ENCODE peak calls at places on chromosomes 3 and 15, in ten cellular contexts. L is fibroblast of pulmonary artery; J is GM12878; I is left ventricle myocardium inferior; G is endodermal cell; T is CD4-positive, alpha-beta memory T cell; M is heart left ventricle; W is OCI-LY7; E is mucosa of descending colon; O is HL-60. V is an unnamed sample.
A peak's percentile ranks its signal among the peaks of the same experiment; 100 is the strongest.

GRCh38 chr3:113234688-113235260 is 23.4 kb downstream of the BOC start:
- DNase-seq in T (no peak), E (no peak), W (no peak), L (peak; percentile 24), M (no peak), O (no peak), I (no peak), J (no peak), G (no peak), V (no peak)

GRCh38 chr3:171967137-171967783 is 72.1 kb upstream of the FNDC3B start:
- DNase-seq in G (no peak), J (no peak), W (no peak), E (no peak), I (no peak), T (no peak), L (peak; percentile 88), O (peak; percentile 77), M (no peak), V (peak; percentile 91)

GRCh38 chr15:51322622-51323296 is 15.6 kb downstream of the CYP19A1 start:
- DNase-seq in M (no peak), W (no peak), O (peak; percentile 87), L (peak; percentile 68), I (peak; percentile 58), T (no peak), J (no peak), E (no peak), G (no peak), V (peak; percentile 69)

GRCh38 chr3:186277268-186277909 is 84.6 kb downstream of the DGKG start:
- DNase-seq in O (no peak), L (peak; percentile 79), W (no peak), T (no peak), J (no peak), G (peak; percentile 66), I (no peak), E (no peak), M (no peak), V (no peak)

GRCh38 chr15:101295607-101296225 is 668 bp upstream of the SNRPA1 start:
- DNase-seq in T (no peak), W (no peak), I (no peak), E (peak; percentile 79), L (peak; percentile 14), G (no peak), M (no peak), J (no peak), O (no peak), V (no peak)

GRCh38 chr3:189309400-189309975 is 137.7 kb downstream of the TPRG1 start:
- DNase-seq in O (no peak), W (no peak), M (no peak), G (no peak), J (no peak), E (no peak), T (no peak), I (no peak), L (no peak), V (no peak)

GRCh38 chr15:74383695-74384565 is 16.5 kb upstream of the CYP11A1 start:
- DNase-seq in L (no peak), W (peak; percentile 68), T (peak; percentile 64), O (no peak), J (peak; percentile 93), E (peak; percentile 66), M (peak; percentile 37), G (no peak), I (no peak), V (no peak)

GRCh38 chr3:8645717-8646116 is 1.1 kb upstream of the SSUH2 start:
- DNase-seq in G (no peak), I (no peak), J (no peak), T (no peak), O (no peak), E (no peak), W (no peak), M (no peak), L (no peak), V (no peak)

GRCh38 chr3:71225951-71226564 is 357.5 kb downstream of the FOXP1 start:
- DNase-seq in G (no peak), T (peak; percentile 40), W (no peak), M (no peak), L (no peak), J (no peak), O (no peak), I (no peak), E (no peak), V (no peak)

GRCh38 chr3:71225285-71225684 is 358.2 kb downstream of the FOXP1 start:
- DNase-seq in G (no peak), L (no peak), W (no peak), J (no peak), M (no peak), O (no peak), E (no peak), T (no peak), I (no peak), V (no peak)

GRCh38 chr3:71228156-71228885 is 355.2 kb downstream of the FOXP1 start:
- DNase-seq in W (no peak), G (no peak), T (no peak), M (no peak), J (no peak), E (no peak), L (no peak), O (no peak), I (no peak), V (no peak)

GRCh38 chr3:71227344-71227743 is 356.2 kb downstream of the FOXP1 start:
- DNase-seq in G (no peak), T (no peak), M (no peak), I (no peak), L (no peak), E (no peak), W (no peak), O (no peak), J (no peak), V (no peak)

DNA sequence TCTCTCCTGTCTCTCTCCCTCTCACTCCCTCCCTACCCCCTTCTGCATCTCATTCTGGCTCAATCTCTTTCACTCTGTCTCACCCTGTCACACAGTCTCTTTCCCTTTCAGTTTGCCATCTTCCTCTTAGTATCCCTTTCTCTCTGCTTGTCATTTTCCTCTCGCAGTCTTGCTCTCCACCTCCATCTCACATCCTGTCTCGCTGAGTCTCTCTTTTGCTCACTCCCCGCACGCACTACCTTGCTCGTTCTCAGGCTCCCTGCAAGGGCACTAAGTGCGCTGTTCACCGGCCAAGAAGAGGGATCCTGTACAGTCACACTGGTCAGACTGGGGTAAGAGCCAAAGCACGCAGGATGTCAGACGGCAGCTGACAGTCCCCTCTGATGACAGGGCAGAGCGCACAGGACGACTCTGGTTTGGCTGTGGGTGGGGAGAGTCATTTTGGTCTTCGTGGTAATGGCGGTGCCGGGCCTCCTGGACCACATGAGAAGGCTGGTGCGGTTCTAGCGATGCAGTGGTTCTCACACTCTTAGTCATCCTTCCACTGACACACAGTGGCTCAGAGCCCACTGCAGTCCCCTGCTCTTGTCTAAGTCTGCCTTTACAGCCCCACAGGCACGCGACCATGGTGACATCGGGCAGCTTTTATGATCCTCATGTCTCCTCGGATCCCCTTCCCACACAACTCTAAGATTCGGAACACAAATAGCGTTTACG is 356.8 kb downstream of the FOXP1 start:
- DNase-seq in M (peak; percentile 69), L (no peak), J (peak; percentile 28), W (no peak), T (peak; percentile 88), O (no peak), I (peak; percentile 59), G (no peak), E (peak; percentile 51), V (no peak)
- H3K4me3 ChIP-seq in M (peak overlapping the region; percentile 33), L (no peak overlapping the region), J (peak overlapping the region; percentile 52), W (no peak overlapping the region), T (peak overlapping the region; percentile 67), O (no peak overlapping the region), I (peak overlapping the region; percentile 57), G (no peak overlapping the region), E (no peak overlapping the region), V (no peak overlapping the region)

GRCh38 chr3:82100378-82100777 is 338.9 kb upstream of the GBE1 start:
- DNase-seq in I (no peak), L (peak; percentile 18), W (no peak), M (no peak), T (no peak), O (no peak), G (no peak), J (no peak), E (no peak), V (no peak)

DNA sequence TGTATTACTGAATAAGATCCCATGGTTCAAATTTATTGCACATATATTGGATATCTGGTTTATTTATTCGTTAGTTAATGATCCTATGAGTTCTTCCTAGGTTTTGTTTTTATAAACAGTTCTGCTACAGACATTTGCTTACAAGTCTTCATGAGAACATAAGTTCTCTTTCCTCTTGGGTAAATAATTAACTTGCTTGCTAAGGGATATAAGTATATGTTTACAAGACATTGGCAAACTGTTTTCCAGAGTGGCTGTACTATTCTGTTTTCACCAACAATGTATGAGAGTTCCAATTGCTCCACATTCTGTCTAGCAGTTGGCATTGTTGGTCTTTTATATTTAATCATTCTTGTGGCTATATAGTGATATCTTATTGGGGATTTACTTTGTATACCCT is 341.8 kb upstream of the GBE1 start:
- DNase-seq in J (no peak), L (no peak), O (no peak), E (no peak), G (no peak), I (no peak), W (no peak), T (no peak), M (no peak), V (no peak)
- H3K4me3 ChIP-seq in J (no peak overlapping the region), L (no peak overlapping the region), O (no peak overlapping the region), E (no peak overlapping the region), G (no peak overlapping the region), I (no peak overlapping the region), W (no peak overlapping the region), T (no peak overlapping the region), M (no peak overlapping the region), V (no peak overlapping the region)

DNA sequence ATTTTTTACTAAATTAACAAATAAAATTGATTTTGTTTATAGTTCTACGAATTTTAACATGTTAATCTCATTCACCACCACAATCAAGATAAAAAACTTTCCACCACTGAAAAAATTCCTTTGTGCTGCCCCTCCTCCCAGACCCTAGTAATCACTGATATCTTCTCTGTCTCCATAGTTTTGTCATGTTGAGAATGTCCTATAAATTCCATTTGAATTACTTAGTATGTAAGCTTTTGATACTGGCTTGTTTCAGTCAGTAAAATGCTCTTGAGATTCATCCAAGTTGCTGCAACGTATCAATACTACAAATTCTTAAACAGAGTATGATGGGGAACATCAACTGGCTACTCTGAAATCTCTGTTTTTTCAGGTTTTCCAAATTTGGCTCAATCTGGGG is 129.6 kb downstream of the CTNNB1 start:
- DNase-seq in O (no peak), E (no peak), M (no peak), T (no peak), I (no peak), W (no peak), J (no peak), L (peak; percentile 41), G (no peak), V (no peak)
- H3K4me3 ChIP-seq in O (no peak overlapping the region), E (no peak overlapping the region), M (no peak overlapping the region), T (no peak overlapping the region), I (no peak overlapping the region), W (no peak overlapping the region), J (no peak overlapping the region), L (no peak overlapping the region), G (no peak overlapping the region), V (no peak overlapping the region)

GRCh38 chr15:27868828-27869404 is 230.2 kb downstream of the OCA2 start:
- DNase-seq in O (no peak), G (no peak), E (no peak), J (no peak), M (no peak), L (no peak), I (no peak), W (no peak), T (no peak), V (no peak)

GRCh38 chr15:27865926-27866325 is 233.2 kb downstream of the OCA2 start:
- DNase-seq in L (no peak), J (no peak), M (no peak), G (no peak), I (no peak), T (no peak), W (no peak), E (no peak), O (no peak), V (no peak)

GRCh38 chr15:27866505-27867165 is 232.5 kb downstream of the OCA2 start:
- DNase-seq in L (no peak), J (no peak), T (no peak), M (no peak), O (no peak), I (no peak), G (no peak), E (no peak), W (no peak), V (no peak)

GRCh38 chr15:27869697-27870281 is 229.3 kb downstream of the OCA2 start:
- DNase-seq in G (no peak), E (no peak), M (no peak), I (no peak), W (no peak), O (no peak), L (no peak), T (no peak), J (no peak), V (no peak)

DNA sequence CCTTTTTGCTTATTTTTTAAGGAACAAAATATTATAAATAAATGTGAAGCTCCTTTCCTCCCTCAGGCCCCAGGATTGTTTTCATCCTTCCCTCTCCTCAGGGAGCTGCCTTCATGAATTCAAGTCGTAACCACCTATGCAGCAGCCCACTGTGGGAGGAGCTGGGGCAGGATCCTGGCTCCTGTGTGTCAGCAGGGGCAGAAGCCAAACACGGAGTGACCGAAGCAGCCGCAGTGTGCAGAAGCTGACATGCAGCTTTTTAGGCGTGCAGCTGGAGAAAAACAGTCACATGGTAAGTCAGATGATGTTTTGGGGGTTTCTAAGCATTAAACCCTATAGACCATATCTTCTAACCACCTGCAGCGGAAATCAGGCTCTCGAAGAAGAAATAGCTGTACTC is 231.3 kb downstream of the OCA2 start:
- DNase-seq in T (no peak), J (no peak), E (no peak), I (no peak), M (no peak), G (no peak), L (no peak), W (no peak), O (no peak), V (no peak)
- H3K4me3 ChIP-seq in T (no peak overlapping the region), J (no peak overlapping the region), E (no peak overlapping the region), I (no peak overlapping the region), M (no peak overlapping the region), G (no peak overlapping the region), L (no peak overlapping the region), W (no peak overlapping the region), O (no peak overlapping the region), V (no peak overlapping the region)